ENCODE peak calls at places on chromosomes 11 and 22, in eight cellular contexts. B is head of caudate nucleus; X is Calu3; K is activated gamma-delta T cell treated with anti-CD3 and anti-CD28 coated beads, Interleukin-2, amount 50 U/mL, for 16 hours; A is T-helper 1 cell; H is GM04504; C is NCI-H1436; Q is occipital lobe. N is an unnamed sample.

GRCh38 chr11:31050061-31050790 is 319.3 kb downstream of the DCDC1 start:
- DNase-seq in B (no peak), X (peak; percentile 6), K (no peak), A (no peak), H (no peak), C (peak; percentile 10), Q (no peak), N (peak; percentile 91)

GRCh38 chr11:12687216-12687623 is 13.0 kb downstream of the TEAD1 start:
- DNase-seq in B (no peak), X (no peak), K (no peak), A (no peak), H (no peak), C (no peak), Q (no peak), N (no peak)

GRCh38 chr11:46039990-46040389 is 81.3 kb downstream of the PHF21A start:
- DNase-seq in B (no peak), X (no peak), K (no peak), A (no peak), H (no peak), C (no peak), Q (no peak), N (no peak)

GRCh38 chr22:29108137-29108536 is 35.3 kb downstream of the KREMEN1 start:
- DNase-seq in B (no peak), X (no peak), K (no peak), A (no peak), H (no peak), C (no peak), Q (no peak), N (no peak)

GRCh38 chr11:6612008-6612815 is at the start of gene TAF10:
- DNase-seq in B (peak; percentile 96), X (peak; percentile 97), K (peak; percentile 91), A (peak; percentile 95), H (peak; percentile 94), C (peak; percentile 90), Q (peak; percentile 89), N (peak; percentile 94)

GRCh38 chr11:69888671-69889076 is 69.5 kb upstream of the FGF3 start:
- DNase-seq in B (peak; percentile 78), X (peak; percentile 86), K (peak; percentile 50), A (peak; percentile 51), H (peak; percentile 25), C (peak; percentile 57), Q (no peak), N (peak; percentile 73)

GRCh38 chr22:40019100-40019499 is 24.3 kb downstream of the FAM83F start:
- DNase-seq in B (no peak), X (no peak), K (no peak), A (no peak), H (no peak), C (no peak), Q (no peak), N (no peak)

GRCh38 chr11:3959015-3959917 is 103.8 kb downstream of the STIM1 start:
- DNase-seq in B (no peak), X (peak; percentile 5), K (no peak), A (no peak), H (peak; percentile 60), C (no peak), Q (no peak), N (no peak)

GRCh38 chr22:45308624-45309421 is 911 bp upstream of the FAM118A start:
- DNase-seq in B (no peak), X (no peak), K (no peak), A (no peak), H (no peak), C (no peak), Q (no peak), N (no peak)

GRCh38 chr11:12430912-12431311 is 53.5 kb downstream of the PARVA start:
- DNase-seq in B (no peak), X (peak; percentile 64), K (no peak), A (no peak), H (peak; percentile 74), C (no peak), Q (no peak), N (no peak)

GRCh38 chr22:17191163-17191562 is 28.1 kb downstream of the ADA2 start:
- DNase-seq in B (no peak), X (no peak), K (no peak), A (no peak), H (peak; percentile 59), C (no peak), Q (no peak), N (no peak)

GRCh38 chr11:56885182-56885581 is 103.5 kb upstream of the OR5AK2 start:
- DNase-seq in B (no peak), X (peak; percentile 79), K (no peak), A (no peak), H (no peak), C (no peak), Q (no peak), N (no peak)

GRCh38 chr11:102914238-102915043 is 39.7 kb upstream of the MMP12 start:
- DNase-seq in B (no peak), X (peak; percentile 27), K (no peak), A (no peak), H (no peak), C (no peak), Q (no peak), N (no peak)

GRCh38 chr22:20316217-20316843 is 3.5 kb downstream of the DGCR6L start:
- DNase-seq in B (no peak), X (no peak), K (no peak), A (no peak), H (no peak), C (no peak), Q (no peak), N (no peak)

GRCh38 chr22:41446057-41446501 is 522 bp downstream of the TOB2 start:
- DNase-seq in B (no peak), X (peak; percentile 31), K (no peak), A (no peak), H (no peak), C (no peak), Q (no peak), N (peak; percentile 14)

GRCh38 chr11:86041975-86042378 is 26.9 kb downstream of the PICALM start:
- DNase-seq in B (no peak), X (peak; percentile 71), K (peak; percentile 30), A (peak; percentile 36), H (peak; percentile 81), C (peak; percentile 76), Q (peak; percentile 17), N (peak; percentile 77)

GRCh38 chr11:134449713-134450112 is 37.7 kb upstream of the B3GAT1 start:
- DNase-seq in B (no peak), X (no peak), K (no peak), A (no peak), H (no peak), C (no peak), Q (no peak), N (peak; percentile 55)

GRCh38 chr11:68212421-68213134 is 518 bp downstream of the KMT5B start:
- DNase-seq in B (peak; percentile 52), X (peak; percentile 77), K (peak; percentile 53), A (peak; percentile 45), H (peak; percentile 56), C (peak; percentile 44), Q (peak; percentile 39), N (peak; percentile 60)

GRCh38 chr22:30453731-30454510 is 17.9 kb downstream of the SEC14L3 start:
- DNase-seq in B (peak; percentile 20), X (peak; percentile 23), K (no peak), A (no peak), H (no peak), C (peak; percentile 24), Q (no peak), N (peak; percentile 17)

GRCh38 chr11:109733245-109733644 is 311.3 kb downstream of the C11orf87 start:
- DNase-seq in B (no peak), X (no peak), K (no peak), A (no peak), H (no peak), C (no peak), Q (no peak), N (no peak)

GRCh38 chr11:108906329-108906728 is 241.5 kb downstream of the DDX10 start:
- DNase-seq in B (no peak), X (no peak), K (no peak), A (no peak), H (no peak), C (no peak), Q (no peak), N (no peak)

GRCh38 chr11:75233688-75234295 is 6.8 kb upstream of the TPBGL start:
- DNase-seq in B (no peak), X (peak; percentile 67), K (no peak), A (no peak), H (no peak), C (no peak), Q (no peak), N (no peak)

GRCh38 chr11:86724137-86724536 is 51.7 kb upstream of the ME3 start:
- DNase-seq in B (no peak), X (no peak), K (no peak), A (no peak), H (no peak), C (no peak), Q (no peak), N (no peak)

GRCh38 chr11:102214623-102215022 is 102.7 kb upstream of the BIRC3 start:
- DNase-seq in B (no peak), X (no peak), K (no peak), A (no peak), H (no peak), C (no peak), Q (no peak), N (no peak)

GRCh38 chr11:133576351-133576750 is 44.0 kb upstream of the OPCML start:
- DNase-seq in B (no peak), X (no peak), K (no peak), A (no peak), H (no peak), C (no peak), Q (no peak), N (no peak)

GRCh38 chr22:50656122-50657070 is 16.2 kb upstream of the SHANK3 start:
- DNase-seq in B (no peak), X (no peak), K (no peak), A (no peak), H (peak; percentile 17), C (no peak), Q (no peak), N (no peak)

GRCh38 chr11:64856382-64857227 is 12.2 kb upstream of the CDC42BPG start:
- DNase-seq in B (no peak), X (peak; percentile 91), K (no peak), A (no peak), H (peak; percentile 84), C (no peak), Q (no peak), N (no peak)

GRCh38 chr11:60528934-60529333 is 13.7 kb downstream of the MS4A13 start:
- DNase-seq in B (no peak), X (no peak), K (no peak), A (no peak), H (no peak), C (no peak), Q (no peak), N (no peak)

GRCh38 chr11:71252782-71253730 is 679 bp upstream of the SHANK2 start:
- DNase-seq in B (no peak), X (peak; percentile 77), K (no peak), A (no peak), H (no peak), C (no peak), Q (no peak), N (no peak)

GRCh38 chr22:31957970-31958594 is 13.7 kb downstream of the YWHAH start:
- DNase-seq in B (no peak), X (no peak), K (no peak), A (no peak), H (no peak), C (no peak), Q (no peak), N (no peak)

GRCh38 chr11:134993691-134994243 is 581.7 kb upstream of the B3GAT1 start:
- DNase-seq in B (no peak), X (no peak), K (no peak), A (no peak), H (no peak), C (no peak), Q (no peak), N (no peak)

GRCh38 chr11:82981852-82982251 is 80.3 kb downstream of the DDIAS start:
- DNase-seq in B (no peak), X (no peak), K (no peak), A (no peak), H (no peak), C (no peak), Q (no peak), N (no peak)

GRCh38 chr11:2517016-2517385 is 72.2 kb downstream of the KCNQ1 start:
- DNase-seq in B (no peak), X (no peak), K (no peak), A (peak; percentile 8), H (no peak), C (no peak), Q (no peak), N (no peak)

GRCh38 chr22:50192825-50193204 is 7.1 kb downstream of the TRABD start:
- DNase-seq in B (no peak), X (no peak), K (no peak), A (no peak), H (no peak), C (no peak), Q (no peak), N (no peak)